ENCODE peak calls at places on chromosome 22, in nine cellular contexts. M, J, Z, V, G, R, A, Y and F are unnamed samples.

GRCh38 chr22:37623075-37624016 is 14.7 kb downstream of the GGA1 start:
- DNase-seq in A (peak; percentile 49), M (peak; percentile 83), J (no peak), R (peak; percentile 70), G (peak; percentile 63), Z (peak; percentile 85), V (no peak), Y (peak; percentile 28), F (no peak)

GRCh38 chr22:42077486-42078125 is 1.9 kb upstream of the SMDT1 start:
- DNase-seq in J (no peak), G (no peak), Z (no peak), A (no peak), V (no peak), Y (no peak), M (no peak), R (no peak), F (no peak)

GRCh38 chr22:34975721-34976120 is 90.2 kb upstream of the ISX start:
- DNase-seq in M (peak; percentile 60), A (no peak), J (no peak), G (no peak), Y (no peak), Z (peak; percentile 44), R (no peak), V (no peak), F (no peak)

GRCh38 chr22:36136988-36137387 is 23.6 kb downstream of the APOL3 start:
- DNase-seq in R (no peak), M (no peak), Z (no peak), Y (peak; percentile 35), J (no peak), A (no peak), V (no peak), G (no peak), F (no peak)

GRCh38 chr22:43395296-43395695 is 16.5 kb upstream of the MPPED1 start:
- DNase-seq in J (no peak), V (no peak), G (no peak), A (no peak), Y (no peak), R (no peak), M (no peak), Z (no peak), F (no peak)

GRCh38 chr22:33544707-33545106 is 375.6 kb downstream of the LARGE1 start:
- DNase-seq in V (no peak), Y (no peak), J (no peak), M (no peak), A (no peak), R (no peak), G (peak; percentile 25), Z (no peak), F (no peak)

GRCh38 chr22:19641983-19642451 is 72.3 kb upstream of the SEPTIN5 start:
- DNase-seq in J (no peak), M (no peak), A (no peak), Y (no peak), Z (no peak), G (no peak), V (no peak), R (no peak), F (no peak)

GRCh38 chr22:24315367-24315781 is 44.7 kb downstream of the SPECC1L start:
- DNase-seq in A (no peak), V (no peak), J (peak; percentile 71), G (no peak), Z (no peak), Y (no peak), M (no peak), R (no peak), F (no peak)

GRCh38 chr22:41565403-41566054 is 4.7 kb downstream of the CSDC2 start:
- DNase-seq in A (peak; percentile 79), R (peak; percentile 83), M (no peak), J (peak; percentile 56), Y (peak; percentile 84), V (no peak), Z (peak; percentile 50), G (peak; percentile 83), F (no peak)

GRCh38 chr22:44389926-44390925 is 77.5 kb upstream of the SHISAL1 start:
- DNase-seq in M (no peak), Y (no peak), J (no peak), Z (no peak), G (no peak), A (no peak), V (no peak), R (no peak), F (no peak)

GRCh38 chr22:36937319-36938027 is 24.0 kb downstream of the CSF2RB start:
- DNase-seq in Y (no peak), M (no peak), V (no peak), G (no peak), A (no peak), Z (peak; percentile 17), R (no peak), J (no peak), F (no peak)

GRCh38 chr22:28373841-28374240 is 305.8 kb downstream of the TTC28 start:
- DNase-seq in Z (no peak), R (no peak), Y (peak; percentile 30), V (no peak), A (no peak), G (no peak), M (no peak), J (no peak), F (no peak)

GRCh38 chr22:43992331-43992821 is 31.7 kb upstream of the PARVB start:
- DNase-seq in M (no peak), V (no peak), J (no peak), Z (no peak), R (no peak), Y (peak; percentile 93), A (no peak), G (no peak), F (no peak)

DNA sequence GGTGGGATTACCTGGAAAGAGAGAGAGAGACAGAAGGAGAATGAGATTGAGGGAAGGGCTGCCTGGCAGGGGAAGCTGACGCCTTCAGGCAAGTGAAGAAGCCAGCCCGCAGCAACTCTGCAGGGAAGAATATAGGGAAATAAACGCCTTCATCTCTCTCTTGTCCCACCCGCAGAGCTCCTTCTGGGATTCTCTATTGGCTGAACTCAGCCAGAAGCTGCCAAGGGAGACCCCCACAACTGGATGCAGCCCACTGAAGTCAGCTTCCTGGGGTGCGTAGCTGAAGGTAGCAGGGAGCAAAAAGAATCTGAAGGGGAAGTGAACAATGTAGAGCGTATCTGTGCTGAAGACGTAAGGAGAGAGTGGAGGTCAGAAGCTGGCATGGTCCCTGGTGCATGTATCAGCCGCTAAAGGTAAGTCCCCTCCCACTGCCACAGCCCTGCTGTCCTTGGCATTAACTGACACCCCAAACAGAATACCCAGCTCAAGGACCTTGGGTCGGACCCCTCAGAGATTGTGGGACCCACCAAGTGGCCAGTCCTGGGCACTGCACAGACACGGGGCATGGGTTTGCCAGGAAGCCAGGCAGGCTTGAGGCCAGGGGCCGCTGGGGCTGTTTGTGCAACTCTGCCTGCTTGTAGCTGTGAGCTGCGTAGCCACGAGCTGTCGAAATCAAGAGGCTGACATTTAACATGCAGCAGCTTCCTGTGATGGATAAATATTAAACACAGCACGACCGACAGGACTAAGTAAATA is 469.9 kb downstream of the MN1 start:
- DNase-seq in J (no peak), Y (no peak), M (peak; percentile 77), R (no peak), V (no peak), A (peak; percentile 30), Z (peak; percentile 63), G (peak; percentile 52), F (peak; percentile 67)
- TF ChIP-seq CTCF in J (peak; percentile 54), Y (no peak), M (peak; percentile 55), R (no peak), V (peak; percentile 64), A (no peak), Z (peak; percentile 64), G (peak; percentile 23), F (peak; percentile 68)

DNA sequence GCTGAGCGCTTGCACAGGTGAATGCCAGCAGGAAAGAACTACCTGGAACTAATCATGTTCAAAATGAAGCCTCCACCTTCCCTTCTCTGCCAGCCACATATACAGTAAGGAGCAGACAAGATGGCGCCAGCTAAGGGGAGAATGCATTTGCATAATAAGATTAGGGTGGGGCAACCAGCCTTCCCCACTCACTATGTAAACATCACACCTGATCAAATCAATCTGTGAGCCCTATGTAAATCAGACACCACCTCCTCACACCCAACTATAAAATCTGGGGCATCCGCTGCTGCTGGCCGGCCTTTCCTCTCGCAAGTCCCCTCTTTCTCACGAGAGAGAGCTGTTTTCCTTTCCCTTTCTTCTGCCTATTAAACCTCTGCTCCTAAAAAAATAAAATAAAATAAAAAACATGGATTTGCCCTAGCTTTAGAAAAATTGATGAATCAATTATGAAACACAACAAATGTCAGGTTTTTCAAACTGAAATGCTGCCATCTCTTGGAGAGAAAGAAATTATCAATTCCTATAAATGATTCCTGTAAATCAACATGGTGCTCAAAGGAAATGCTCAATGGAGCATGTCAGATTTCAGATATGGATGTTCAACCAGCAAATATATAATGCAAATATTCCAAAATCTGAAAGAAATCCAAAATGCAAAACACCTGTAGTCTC is 108.9 kb downstream of the SGSM3 start:
- DNase-seq in M (no peak), R (no peak), Z (no peak), A (no peak), V (no peak), G (no peak), Y (no peak), J (no peak), F (no peak)
- TF ChIP-seq CTCF in M (peak; percentile 34), R (no peak), Z (no peak), A (no peak), V (no peak), G (peak; percentile 19), Y (peak; percentile 39), J (no peak), F (no peak)

GRCh38 chr22:49923445-49923844 is 5.0 kb downstream of the CRELD2 start:
- DNase-seq in A (no peak), J (no peak), R (no peak), V (no peak), Y (no peak), G (no peak), M (no peak), Z (no peak), F (no peak)
- TF ChIP-seq CTCF in A (no peak), J (peak; percentile 42), R (no peak), V (peak; percentile 23), Y (peak; percentile 65), G (no peak), M (peak; percentile 31), Z (peak; percentile 36), F (no peak)

GRCh38 chr22:17540481-17540880 is 22.8 kb upstream of the SLC25A18 start:
- DNase-seq in Z (peak; percentile 59), J (no peak), A (no peak), V (no peak), G (no peak), R (no peak), Y (no peak), M (peak; percentile 60), F (no peak)
- TF ChIP-seq CTCF in Z (peak; percentile 72), J (no peak), A (no peak), V (peak; percentile 26), G (no peak), R (no peak), Y (peak; percentile 36), M (peak; percentile 69), F (peak; percentile 34)